ENCODE peak calls at places on chromosomes 2 and 18, in eight cellular contexts. Y is AG10803; U is amygdala; X is OCI-LY7; R is activated CD8-positive, alpha-beta T cell treated with anti-CD3 and anti-CD28 coated beads, Interleukin-2, amount 10 ng/mL, durations not matched to agents 7 days and 5 days; O is Caki2; Z is NCI-H1092 treated with DMSO at 0.1 percent for 48 hours; N is LoVo. P is an unnamed sample.

GRCh38 chr18:76524900-76525698 is 30.1 kb upstream of the ZNF516 start:
- DNase-seq in Y (peak; percentile 71), U (no peak), X (no peak), R (no peak), O (peak; percentile 27), Z (peak; percentile 100), N (no peak), P (no peak)

GRCh38 chr2:44169155-44169898 is 652 bp downstream of the PPM1B start:
- DNase-seq in Y (peak; percentile 25), U (no peak), X (peak; percentile 75), R (peak; percentile 70), O (peak; percentile 67), Z (peak; percentile 13), N (peak; percentile 41), P (peak; percentile 56)

GRCh38 chr2:30041884-30042283 is 104.9 kb upstream of the YPEL5 start:
- DNase-seq in Y (no peak), U (no peak), X (no peak), R (no peak), O (no peak), Z (no peak), N (no peak), P (no peak)

GRCh38 chr2:222655748-222656543 is at the start of gene FARSB:
- DNase-seq in Y (peak; percentile 95), U (peak; percentile 75), X (peak; percentile 99), R (peak; percentile 96), O (peak; percentile 95), Z (peak; percentile 96), N (peak; percentile 98), P (peak; percentile 85)

GRCh38 chr2:19738707-19739106 is 163.1 kb downstream of the TTC32 start:
- DNase-seq in Y (peak; percentile 80), U (no peak), X (no peak), R (no peak), O (no peak), Z (no peak), N (no peak), P (no peak)

GRCh38 chr2:236498369-236498768 is 71.3 kb upstream of the ACKR3 start:
- DNase-seq in Y (peak; percentile 80), U (no peak), X (no peak), R (no peak), O (no peak), Z (no peak), N (peak; percentile 18), P (no peak)

GRCh38 chr18:22033085-22033484 is 136.3 kb upstream of the GATA6 start:
- DNase-seq in Y (no peak), U (no peak), X (no peak), R (no peak), O (no peak), Z (no peak), N (no peak), P (no peak)

GRCh38 chr2:50693285-50693684 is 338.6 kb downstream of the NRXN1 start:
- DNase-seq in Y (no peak), U (no peak), X (no peak), R (no peak), O (no peak), Z (no peak), N (no peak), P (no peak)

GRCh38 chr2:161077367-161078210 is 82.6 kb upstream of the TANK start:
- DNase-seq in Y (peak; percentile 29), U (no peak), X (no peak), R (peak; percentile 92), O (no peak), Z (no peak), N (no peak), P (no peak)

GRCh38 chr2:68767031-68767961 is 32.7 kb downstream of the ARHGAP25 start:
- DNase-seq in Y (no peak), U (no peak), X (peak; percentile 82), R (peak; percentile 73), O (no peak), Z (no peak), N (no peak), P (no peak)

GRCh38 chr2:740446-741293 is 63.5 kb upstream of the TMEM18 start:
- DNase-seq in Y (peak; percentile 83), U (no peak), X (no peak), R (no peak), O (peak; percentile 100), Z (peak; percentile 96), N (peak; percentile 83), P (peak; percentile 76)

P was measured in occipital lobe.